ENCODE peak calls at places on chromosomes 3 and 15, in four cellular contexts. W, P, H and A are unnamed samples.

GRCh38 chr3:56702487-56703315 is 19.6 kb upstream of the TASOR start:
- DNase-seq in H (peak), W (peak), P (no peak), A (peak)

GRCh38 chr3:27357665-27358258 is 11.4 kb downstream of the NEK10 start:
- DNase-seq in H (peak), W (peak), P (no peak), A (peak)

GRCh38 chr15:73483053-73483452 is 40.1 kb downstream of the REC114 start:
- DNase-seq in H (no peak), W (no peak), P (no peak), A (no peak)

GRCh38 chr15:79160211-79160610 is 69.6 kb upstream of the RASGRF1 start:
- DNase-seq in H (no peak), P (no peak), W (no peak), A (no peak)

GRCh38 chr15:76150508-76150907 is 90.7 kb downstream of the TMEM266 start:
- DNase-seq in P (no peak), W (no peak), H (no peak), A (no peak)

GRCh38 chr3:26061947-26062346 is 272.1 kb downstream of the OXSM start:
- DNase-seq in P (no peak), H (no peak), W (no peak), A (no peak)

GRCh38 chr3:79664444-79664843 is 103.4 kb downstream of the ROBO1 start:
- DNase-seq in H (no peak), P (no peak), W (no peak), A (no peak)

GRCh38 chr15:77674327-77674726 is 41.6 kb upstream of the LINGO1 start:
- DNase-seq in H (no peak), W (no peak), P (no peak), A (no peak)

GRCh38 chr3:46670000-46670890 is 23.2 kb downstream of the ALS2CL start:
- DNase-seq in H (no peak), P (no peak), W (no peak), A (no peak)

GRCh38 chr15:96549136-96549535 is 218.6 kb downstream of the NR2F2 start:
- DNase-seq in W (no peak), P (no peak), H (no peak), A (no peak)

GRCh38 chr15:95520511-95520910 is 810.0 kb upstream of the NR2F2 start:
- DNase-seq in H (no peak), P (peak), W (no peak), A (no peak)

GRCh38 chr3:42078686-42079085 is 12.5 kb upstream of the TRAK1 start:
- DNase-seq in P (no peak), W (no peak), H (no peak), A (no peak)

GRCh38 chr15:31338318-31338878 is 11.8 kb downstream of the KLF13 start:
- DNase-seq in P (no peak), H (no peak), W (no peak), A (no peak)

GRCh38 chr3:105715372-105715771 is 153.4 kb downstream of the CBLB start:
- DNase-seq in H (no peak), W (no peak), P (no peak), A (no peak)

GRCh38 chr3:112604536-112604935 is 36.4 kb downstream of the CCDC80 start:
- DNase-seq in H (no peak), P (no peak), W (no peak), A (no peak)

GRCh38 chr15:91235376-91235775 is 135.3 kb downstream of the SV2B start:
- DNase-seq in H (no peak), W (no peak), P (no peak), A (no peak)

GRCh38 chr3:82157952-82158351 is 396.5 kb upstream of the GBE1 start:
- DNase-seq in H (no peak), W (no peak), P (no peak), A (no peak)

GRCh38 chr3:57029924-57030323 is 30.5 kb upstream of the SPATA12 start:
- DNase-seq in P (no peak), W (peak), H (peak), A (no peak)

GRCh38 chr15:64112904-64113303 is 17.1 kb downstream of the SNX1 start:
- DNase-seq in W (no peak), H (no peak), P (no peak), A (no peak)

GRCh38 chr15:44593042-44593736 is 56.2 kb downstream of the EIF3J start:
- DNase-seq in P (no peak), W (no peak), H (peak), A (no peak)

GRCh38 chr15:49215768-49216739 is 46.0 kb downstream of the GALK2 start:
- DNase-seq in H (no peak), W (no peak), P (peak), A (peak)

GRCh38 chr3:139287557-139287956 is 56.3 kb upstream of the MRPS22 start:
- DNase-seq in W (no peak), H (no peak), P (no peak), A (no peak)

GRCh38 chr3:196890309-196890708 is 22.6 kb downstream of the SENP5 start:
- DNase-seq in P (no peak), H (no peak), W (no peak), A (no peak)

GRCh38 chr3:94069242-94069813 is 6.5 kb downstream of the NSUN3 start:
- DNase-seq in P (no peak), W (peak), H (no peak), A (no peak)

DNA sequence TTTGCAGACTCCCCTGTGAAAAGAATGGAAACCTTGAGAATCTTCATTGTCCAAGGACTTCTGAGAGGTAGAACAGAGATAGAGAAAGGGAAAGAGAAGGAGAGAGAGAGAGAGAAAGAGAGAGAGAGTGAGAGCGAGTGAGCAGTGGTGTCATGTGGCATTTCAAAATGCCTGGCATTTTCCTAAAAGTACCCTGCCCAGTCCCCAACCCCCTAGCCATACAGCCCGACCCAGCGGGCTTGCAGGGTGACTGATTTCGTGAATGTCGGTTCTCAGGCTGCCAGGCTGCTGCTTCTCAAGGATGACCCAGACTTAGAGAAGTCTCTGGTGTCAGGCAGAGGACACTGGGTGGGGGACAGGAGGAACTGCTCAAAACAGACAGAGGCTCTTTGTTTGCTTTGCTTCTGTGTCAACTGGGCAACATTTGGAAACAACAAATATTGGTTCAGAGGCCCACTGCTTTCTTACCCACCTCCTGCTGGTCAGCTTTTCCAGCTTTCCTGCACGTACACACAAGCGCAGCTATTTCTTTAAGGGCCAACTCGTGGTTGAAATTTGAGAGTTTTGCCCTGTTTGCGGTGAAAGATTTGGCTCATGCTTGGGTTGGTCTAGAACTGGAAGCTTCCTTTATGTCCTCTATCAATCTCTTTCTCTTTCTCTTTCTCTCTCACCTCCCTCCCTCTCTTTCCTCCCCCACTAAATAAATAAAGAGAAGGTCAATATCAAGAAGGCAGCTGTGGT is 3.7 kb upstream of the TF start:
- DNase-seq in W (peak), H (no peak), P (peak), A (no peak)
- TF ChIP-seq FOXK2 in W (peak), H (no peak), P (no peak), A (no peak)

GRCh38 chr3:108012304-108012703 is 78.5 kb downstream of the CD47 start:
- DNase-seq in H (no peak), W (no peak), P (no peak), A (no peak)
- TF ChIP-seq FOXK2 in H (no peak), W (no peak), P (no peak), A (no peak)

GRCh38 chr3:99758502-99759177 is 59.0 kb upstream of the CMSS1 start:
- DNase-seq in P (no peak), W (no peak), H (no peak), A (no peak)

GRCh38 chr3:99751649-99752048 is 66.0 kb upstream of the CMSS1 start:
- DNase-seq in W (no peak), H (no peak), P (no peak), A (no peak)

GRCh38 chr3:99757948-99758347 is 59.7 kb upstream of the CMSS1 start:
- DNase-seq in W (no peak), P (no peak), H (no peak), A (no peak)

GRCh38 chr3:99755831-99756230 is 61.8 kb upstream of the CMSS1 start:
- DNase-seq in P (no peak), H (no peak), W (no peak), A (no peak)

DNA sequence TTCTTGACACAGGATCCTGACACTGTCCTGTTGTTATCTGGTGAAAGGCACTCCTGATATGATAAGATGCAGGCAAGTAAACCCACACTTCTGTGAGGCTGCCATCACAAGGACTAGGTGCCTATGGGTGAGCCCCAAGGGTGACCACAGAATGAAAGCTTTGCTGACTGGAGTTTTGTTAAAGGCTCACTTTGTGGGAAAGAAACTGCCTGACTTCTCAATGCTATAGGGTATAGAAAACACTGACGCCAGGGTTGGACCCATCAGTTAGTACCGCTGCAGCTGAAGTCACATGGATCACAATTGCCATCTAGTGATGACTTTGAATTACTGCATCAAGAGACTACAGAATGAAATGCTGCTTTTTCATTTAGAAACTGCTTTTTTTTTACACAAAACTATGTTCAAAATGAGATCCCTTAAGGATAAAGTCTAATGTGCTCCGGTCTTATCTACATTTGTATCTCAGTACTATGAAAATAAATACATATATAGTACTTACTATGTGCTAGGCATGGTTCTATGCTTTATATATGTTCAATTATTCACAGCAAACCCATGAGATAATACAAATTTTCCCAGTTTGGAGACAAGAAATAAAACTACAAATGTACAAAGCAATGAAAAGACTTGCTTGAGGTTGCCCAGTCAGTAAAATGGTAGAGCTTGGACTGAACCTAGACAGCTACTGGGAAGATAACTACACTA is 64.2 kb upstream of the CMSS1 start:
- DNase-seq in P (peak), H (peak), W (peak), A (peak)
- TF ChIP-seq FOXK2 in P (no peak), H (no peak), W (no peak), A (no peak)

GRCh38 chr15:70032509-70032908 is 65.2 kb downstream of the TLE3 start:
- DNase-seq in P (no peak), H (no peak), W (no peak), A (no peak)

GRCh38 chr15:70033109-70033508 is 64.6 kb downstream of the TLE3 start:
- DNase-seq in P (no peak), H (no peak), W (no peak), A (no peak)

GRCh38 chr15:70031680-70032079 is 66.0 kb downstream of the TLE3 start:
- DNase-seq in W (no peak), H (no peak), P (no peak), A (no peak)

GRCh38 chr15:70029297-70029701 is 68.4 kb downstream of the TLE3 start:
- DNase-seq in P (no peak), W (no peak), H (no peak), A (no peak)

GRCh38 chr15:70030851-70031645 is 66.7 kb downstream of the TLE3 start:
- DNase-seq in W (no peak), P (no peak), H (no peak), A (no peak)
- TF ChIP-seq FOXK2 in W (no peak), P (no peak), H (no peak), A (no peak)